ENCODE peak calls at places on chromosomes 12 and 14, in six cellular contexts. One of them, this sample, is unnamed.

GRCh38 chr12:31849090-31849687 is 110.0 kb upstream of the RESF1 start:
- DNase-seq in adrenal gland: no peak
- DNase-seq in H1: no peak
- DNase-seq in A549: peak
- DNase-seq in psoas muscle: no peak
- DNase-seq in IMR-90: peak
- DNase-seq in this sample: no peak

GRCh38 chr12:16870845-16871244 is 264.9 kb upstream of the LMO3 start:
- DNase-seq in adrenal gland: no peak
- DNase-seq in H1: no peak
- DNase-seq in A549: no peak
- DNase-seq in psoas muscle: no peak
- DNase-seq in IMR-90: no peak
- DNase-seq in this sample: no peak

GRCh38 chr12:55972045-55972843 is 1.6 kb upstream of the RAB5B start:
- DNase-seq in adrenal gland: no peak
- DNase-seq in H1: no peak
- DNase-seq in A549: peak
- DNase-seq in psoas muscle: no peak
- DNase-seq in IMR-90: peak
- DNase-seq in this sample: no peak

GRCh38 chr14:71400821-71401447 is 493.7 kb downstream of the PCNX1 start:
- DNase-seq in adrenal gland: no peak
- DNase-seq in H1: no peak
- DNase-seq in A549: no peak
- DNase-seq in psoas muscle: no peak
- DNase-seq in IMR-90: peak
- DNase-seq in this sample: no peak

GRCh38 chr12:117033382-117034045 is 65.7 kb downstream of the TESC start:
- DNase-seq in adrenal gland: peak
- DNase-seq in H1: no peak
- DNase-seq in A549: no peak
- DNase-seq in psoas muscle: no peak
- DNase-seq in IMR-90: no peak
- DNase-seq in this sample: peak

GRCh38 chr12:60977966-60978365 is 1282.2 kb upstream of the USP15 start:
- DNase-seq in adrenal gland: no peak
- DNase-seq in H1: peak
- DNase-seq in A549: no peak
- DNase-seq in psoas muscle: no peak
- DNase-seq in IMR-90: no peak
- DNase-seq in this sample: no peak

GRCh38 chr12:111409403-111410228 is 3.9 kb downstream of the SH2B3 start:
- DNase-seq in adrenal gland: peak
- DNase-seq in H1: no peak
- DNase-seq in A549: no peak
- DNase-seq in psoas muscle: peak
- DNase-seq in IMR-90: peak
- DNase-seq in this sample: no peak

GRCh38 chr12:19850341-19851065 is 411.2 kb downstream of the AEBP2 start:
- DNase-seq in adrenal gland: no peak
- DNase-seq in H1: no peak
- DNase-seq in A549: no peak
- DNase-seq in psoas muscle: no peak
- DNase-seq in IMR-90: peak
- DNase-seq in this sample: no peak

GRCh38 chr12:22014783-22015144 is 31.3 kb upstream of the CMAS start:
- DNase-seq in adrenal gland: no peak
- DNase-seq in H1: no peak
- DNase-seq in A549: no peak
- DNase-seq in psoas muscle: no peak
- DNase-seq in IMR-90: peak
- DNase-seq in this sample: no peak

GRCh38 chr12:115710104-115710564 is 567.4 kb downstream of the MED13L start:
- DNase-seq in adrenal gland: peak
- DNase-seq in H1: no peak
- DNase-seq in A549: peak
- DNase-seq in psoas muscle: no peak
- DNase-seq in IMR-90: peak
- DNase-seq in this sample: no peak

GRCh38 chr12:69392146-69392928 is 32.8 kb downstream of the YEATS4 start:
- DNase-seq in adrenal gland: no peak
- DNase-seq in H1: no peak
- DNase-seq in A549: no peak
- DNase-seq in psoas muscle: no peak
- DNase-seq in IMR-90: peak
- DNase-seq in this sample: no peak

GRCh38 chr14:99129998-99130397 is 142.0 kb downstream of the BCL11B start:
- DNase-seq in adrenal gland: no peak
- DNase-seq in H1: no peak
- DNase-seq in A549: no peak
- DNase-seq in psoas muscle: no peak
- DNase-seq in IMR-90: no peak
- DNase-seq in this sample: no peak

GRCh38 chr12:7142057-7142644 is 12.0 kb downstream of the CLSTN3 start:
- DNase-seq in adrenal gland: peak
- DNase-seq in H1: no peak
- DNase-seq in A549: peak
- DNase-seq in psoas muscle: no peak
- DNase-seq in IMR-90: peak
- DNase-seq in this sample: no peak

GRCh38 chr14:100982356-100982755 is 78.8 kb upstream of the RTL1 start:
- DNase-seq in adrenal gland: no peak
- DNase-seq in H1: no peak
- DNase-seq in A549: peak
- DNase-seq in psoas muscle: no peak
- DNase-seq in IMR-90: no peak
- DNase-seq in this sample: no peak

GRCh38 chr12:50620975-50621360 is 116.2 kb downstream of the DIP2B start:
- DNase-seq in adrenal gland: no peak
- DNase-seq in H1: no peak
- DNase-seq in A549: no peak
- DNase-seq in psoas muscle: no peak
- DNase-seq in IMR-90: no peak
- DNase-seq in this sample: no peak

GRCh38 chr14:69263364-69263763 is 3.4 kb downstream of the GALNT16 start:
- DNase-seq in adrenal gland: peak
- DNase-seq in H1: no peak
- DNase-seq in A549: no peak
- DNase-seq in psoas muscle: peak
- DNase-seq in IMR-90: peak
- DNase-seq in this sample: no peak

GRCh38 chr12:90979936-90980335 is 24.8 kb downstream of the EPYC start:
- DNase-seq in adrenal gland: no peak
- DNase-seq in H1: no peak
- DNase-seq in A549: no peak
- DNase-seq in psoas muscle: no peak
- DNase-seq in IMR-90: peak
- DNase-seq in this sample: no peak

GRCh38 chr12:124780336-124780735 is 83.3 kb downstream of the SCARB1 start:
- DNase-seq in adrenal gland: no peak
- DNase-seq in H1: no peak
- DNase-seq in A549: no peak
- DNase-seq in psoas muscle: no peak
- DNase-seq in IMR-90: no peak
- DNase-seq in this sample: no peak

GRCh38 chr14:63164108-63164683 is 40.0 kb upstream of the RHOJ start:
- DNase-seq in adrenal gland: no peak
- DNase-seq in H1: no peak
- DNase-seq in A549: no peak
- DNase-seq in psoas muscle: no peak
- DNase-seq in IMR-90: no peak
- DNase-seq in this sample: no peak

GRCh38 chr12:28742791-28743190 is 406.3 kb upstream of the FAR2 start:
- DNase-seq in adrenal gland: no peak
- DNase-seq in H1: no peak
- DNase-seq in A549: no peak
- DNase-seq in psoas muscle: no peak
- DNase-seq in IMR-90: peak
- DNase-seq in this sample: no peak

GRCh38 chr14:34087556-34087955 is 136.7 kb upstream of the EGLN3 start:
- DNase-seq in adrenal gland: no peak
- DNase-seq in H1: no peak
- DNase-seq in A549: no peak
- DNase-seq in psoas muscle: no peak
- DNase-seq in IMR-90: no peak
- DNase-seq in this sample: no peak

GRCh38 chr14:28742171-28742846 is 24.3 kb upstream of the FOXG1 start:
- DNase-seq in adrenal gland: no peak
- DNase-seq in H1: no peak
- DNase-seq in A549: no peak
- DNase-seq in psoas muscle: no peak
- DNase-seq in IMR-90: no peak
- DNase-seq in this sample: no peak

GRCh38 chr14:32201196-32201815 is 539 bp upstream of the RNU6-7 start:
- DNase-seq in adrenal gland: peak
- DNase-seq in H1: peak
- DNase-seq in A549: peak
- DNase-seq in psoas muscle: peak
- DNase-seq in IMR-90: peak
- DNase-seq in this sample: peak

GRCh38 chr12:52307836-52308806 is 13.1 kb downstream of the KRT83 start:
- DNase-seq in adrenal gland: peak
- DNase-seq in H1: peak
- DNase-seq in A549: peak
- DNase-seq in psoas muscle: peak
- DNase-seq in IMR-90: peak
- DNase-seq in this sample: no peak

GRCh38 chr12:111248221-111248620 is 120.7 kb downstream of the PHETA1 start:
- DNase-seq in adrenal gland: peak
- DNase-seq in H1: no peak
- DNase-seq in A549: no peak
- DNase-seq in psoas muscle: no peak
- DNase-seq in IMR-90: no peak
- DNase-seq in this sample: no peak

GRCh38 chr12:111362687-111363475 is 6.0 kb downstream of the PHETA1 start:
- DNase-seq in adrenal gland: no peak
- DNase-seq in H1: no peak
- DNase-seq in A549: no peak
- DNase-seq in psoas muscle: no peak
- DNase-seq in IMR-90: no peak
- DNase-seq in this sample: no peak

GRCh38 chr14:101665478-101666078 is 95.9 kb upstream of the PPP2R5C start:
- DNase-seq in adrenal gland: peak
- DNase-seq in H1: no peak
- DNase-seq in A549: peak
- DNase-seq in psoas muscle: no peak
- DNase-seq in IMR-90: peak
- DNase-seq in this sample: peak

GRCh38 chr12:114668905-114669304 is 15.1 kb downstream of the TBX3 start:
- DNase-seq in adrenal gland: peak
- DNase-seq in H1: no peak
- DNase-seq in A549: no peak
- DNase-seq in psoas muscle: no peak
- DNase-seq in IMR-90: no peak
- DNase-seq in this sample: no peak

GRCh38 chr12:113135178-113136127 is at the start of gene RASAL1:
- DNase-seq in adrenal gland: peak
- DNase-seq in H1: peak
- DNase-seq in A549: peak
- DNase-seq in psoas muscle: no peak
- DNase-seq in IMR-90: no peak
- DNase-seq in this sample: no peak
- H3K4me3 ChIP-seq in adrenal gland: peak
- H3K4me3 ChIP-seq in H1: peak
- H3K4me3 ChIP-seq in A549: peak
- H3K4me3 ChIP-seq in psoas muscle: no peak
- H3K4me3 ChIP-seq in IMR-90: no peak
- H3K4me3 ChIP-seq in this sample: no peak

GRCh38 chr12:14452865-14453264 is 87.4 kb downstream of the ATF7IP start:
- DNase-seq in adrenal gland: no peak
- DNase-seq in H1: no peak
- DNase-seq in A549: no peak
- DNase-seq in psoas muscle: no peak
- DNase-seq in IMR-90: no peak
- DNase-seq in this sample: no peak

GRCh38 chr12:14450479-14450878 is 85.0 kb downstream of the ATF7IP start:
- DNase-seq in adrenal gland: no peak
- DNase-seq in H1: no peak
- DNase-seq in A549: no peak
- DNase-seq in psoas muscle: no peak
- DNase-seq in IMR-90: no peak
- DNase-seq in this sample: no peak

GRCh38 chr12:14454098-14454907 is 88.8 kb downstream of the ATF7IP start:
- DNase-seq in adrenal gland: no peak
- DNase-seq in H1: peak
- DNase-seq in A549: peak
- DNase-seq in psoas muscle: no peak
- DNase-seq in IMR-90: peak
- DNase-seq in this sample: peak
- TF ChIP-seq CTCF in adrenal gland: peak
- TF ChIP-seq CTCF in H1: peak
- TF ChIP-seq CTCF in A549: peak
- TF ChIP-seq CTCF in psoas muscle: no peak
- TF ChIP-seq CTCF in IMR-90: peak
- TF ChIP-seq CTCF in this sample: peak

DNA sequence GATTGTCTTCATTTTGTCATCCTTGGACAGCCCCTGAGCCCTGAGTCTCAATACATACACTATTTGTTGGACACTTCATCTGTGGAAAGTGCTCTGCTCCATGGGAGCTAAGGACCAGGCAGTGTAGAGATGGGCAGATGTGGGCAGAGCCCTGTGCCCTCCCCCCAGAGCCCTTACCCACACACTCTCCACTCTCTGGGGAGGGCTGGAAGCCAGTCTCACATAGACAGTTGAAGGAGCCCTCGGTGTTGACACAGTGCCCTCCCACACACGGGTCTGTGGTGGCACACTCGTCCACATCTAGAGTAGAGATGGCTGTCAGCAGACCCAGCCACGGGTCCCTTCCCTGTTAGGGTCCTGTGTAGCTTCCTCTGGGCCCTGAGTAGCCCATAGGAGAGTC is 14.2 kb downstream of the ISCA2 start:
- DNase-seq in adrenal gland: no peak
- DNase-seq in H1: no peak
- DNase-seq in A549: no peak
- DNase-seq in psoas muscle: no peak
- DNase-seq in IMR-90: no peak
- DNase-seq in this sample: no peak
- H3K4me3 ChIP-seq in adrenal gland: no peak
- H3K4me3 ChIP-seq in H1: no peak
- H3K4me3 ChIP-seq in A549: no peak
- H3K4me3 ChIP-seq in psoas muscle: no peak
- H3K4me3 ChIP-seq in IMR-90: no peak
- H3K4me3 ChIP-seq in this sample: no peak

GRCh38 chr12:120496353-120497340 is 734 bp downstream of the DYNLL1 start:
- DNase-seq in adrenal gland: peak
- DNase-seq in H1: no peak
- DNase-seq in A549: peak
- DNase-seq in psoas muscle: peak
- DNase-seq in IMR-90: peak
- DNase-seq in this sample: no peak
- TF ChIP-seq CTCF in adrenal gland: no peak
- TF ChIP-seq CTCF in H1: no peak
- TF ChIP-seq CTCF in A549: peak
- TF ChIP-seq CTCF in psoas muscle: no peak
- TF ChIP-seq CTCF in IMR-90: no peak
- TF ChIP-seq CTCF in this sample: peak

This sample was measured in LNCaP clone FGC.